ENCODE peak calls at places on chromosomes 6 and 20, in nine cellular contexts. Y is RWPE1; B is naive thymus-derived CD8-positive, alpha-beta T cell; W is C1 segment of cervical spinal cord; T is H1; A is NCI-H1105; M is mucosa of gallbladder; K is T-helper 2 cell; X is activated CD8-positive, alpha-beta memory T cell treated with anti-CD3 and anti-CD28 coated beads, Interleukin-2, amount 50 U/mL, for 4 hours. D is an unnamed sample.
A peak's percentile ranks its signal among the peaks of the same experiment; 100 is the strongest.

GRCh38 chr6:87431263-87431662 is 23.5 kb downstream of the CFAP206 start:
- DNase-seq in X (no peak), K (no peak), Y (peak; percentile 32), M (no peak), T (no peak), B (no peak), W (no peak), A (no peak), D (no peak)

GRCh38 chr6:88165877-88166492 is at the start of gene CNR1:
- DNase-seq in Y (peak; percentile 16), M (peak; percentile 65), A (peak; percentile 62), T (peak; percentile 78), K (no peak), X (no peak), B (no peak), W (no peak), D (no peak)

GRCh38 chr6:89281779-89282246 is 33.3 kb downstream of the GABRR2 start:
- DNase-seq in B (no peak), X (no peak), T (peak; percentile 81), W (no peak), K (peak; percentile 24), A (no peak), Y (peak; percentile 22), M (no peak), D (no peak)

GRCh38 chr6:5541025-5541424 is 279.7 kb downstream of the FARS2 start:
- DNase-seq in X (no peak), M (no peak), A (no peak), B (no peak), Y (no peak), K (no peak), W (no peak), T (no peak), D (no peak)

GRCh38 chr6:37739618-37740017 is 41.9 kb upstream of the MDGA1 start:
- DNase-seq in K (no peak), T (no peak), Y (no peak), B (no peak), X (no peak), M (no peak), W (no peak), A (no peak), D (no peak)

GRCh38 chr20:23367770-23368169 is 5.8 kb downstream of the GZF1 start:
- DNase-seq in M (no peak), K (no peak), W (no peak), A (no peak), Y (peak; percentile 74), B (no peak), T (no peak), X (no peak), D (no peak)

GRCh38 chr20:49578436-49578835 is 10.5 kb upstream of the PTGIS start:
- DNase-seq in K (no peak), A (no peak), X (no peak), B (no peak), Y (no peak), T (no peak), W (no peak), M (no peak), D (no peak)

GRCh38 chr6:26268659-26269402 is 96.2 kb upstream of the BTN3A2 start:
- DNase-seq in W (no peak), T (peak; percentile 73), B (no peak), X (no peak), A (no peak), M (peak; percentile 38), K (no peak), Y (peak; percentile 84), D (no peak)

GRCh38 chr20:54105653-54106052 is 35.3 kb upstream of the BCAS1 start:
- DNase-seq in T (no peak), M (no peak), B (no peak), Y (peak; percentile 80), W (no peak), A (no peak), K (no peak), X (no peak), D (no peak)

GRCh38 chr6:37316071-37316470 is 37.7 kb upstream of the RNF8 start:
- DNase-seq in T (no peak), X (no peak), W (no peak), B (no peak), Y (no peak), M (no peak), K (no peak), A (no peak), D (no peak)

GRCh38 chr6:73532288-73532687 is 11.5 kb upstream of the EEF1A1 start:
- DNase-seq in K (no peak), T (no peak), Y (no peak), M (no peak), A (no peak), B (no peak), X (no peak), W (no peak), D (no peak)

GRCh38 chr6:168532070-168532469 is 91.1 kb downstream of the SMOC2 start:
- DNase-seq in T (no peak), K (no peak), M (no peak), X (no peak), W (no peak), A (no peak), Y (no peak), B (no peak), D (no peak)

GRCh38 chr6:28648878-28649375 is 123.2 kb downstream of the GPX5 start:
- DNase-seq in T (peak; percentile 52), Y (peak; percentile 22), B (no peak), W (no peak), K (no peak), X (no peak), M (no peak), A (no peak), D (no peak)

GRCh38 chr6:62740596-62740995 is 454.6 kb upstream of the KHDRBS2 start:
- DNase-seq in T (no peak), K (no peak), W (no peak), A (no peak), B (no peak), M (no peak), X (no peak), Y (no peak), D (no peak)

GRCh38 chr20:14334306-14334930 is 3.0 kb downstream of the FLRT3 start:
- DNase-seq in B (no peak), T (no peak), X (no peak), Y (peak; percentile 51), M (peak; percentile 44), K (no peak), W (peak; percentile 46), A (peak; percentile 36), D (no peak)

GRCh38 chr6:14682821-14683220 is 563.0 kb upstream of the JARID2 start:
- DNase-seq in B (no peak), T (no peak), W (no peak), A (no peak), X (no peak), K (no peak), Y (peak; percentile 51), M (no peak), D (no peak)

GRCh38 chr6:36441307-36441894 is 1.3 kb downstream of the PXT1 start:
- DNase-seq in T (peak; percentile 72), X (peak; percentile 84), W (peak; percentile 56), A (peak; percentile 20), K (peak; percentile 69), Y (peak; percentile 96), M (peak; percentile 96), B (peak; percentile 61), D (peak; percentile 72)

GRCh38 chr20:23623666-23624065 is 14.1 kb downstream of the CST3 start:
- DNase-seq in W (no peak), X (no peak), T (no peak), K (no peak), A (no peak), M (no peak), B (no peak), Y (no peak), D (no peak)

GRCh38 chr20:45780159-45780558 is 11.5 kb downstream of the WFDC3 start:
- DNase-seq in T (no peak), B (no peak), X (no peak), Y (no peak), M (no peak), A (no peak), W (no peak), K (no peak), D (no peak)

GRCh38 chr20:15913661-15914060 is 659.6 kb downstream of the KIF16B start:
- DNase-seq in M (no peak), Y (no peak), A (no peak), X (no peak), K (no peak), B (no peak), T (no peak), W (no peak), D (no peak)

GRCh38 chr6:80543598-80544181 is 437.2 kb downstream of the BCKDHB start:
- DNase-seq in M (no peak), X (no peak), T (no peak), W (no peak), Y (peak; percentile 51), B (no peak), K (no peak), A (no peak), D (no peak)

GRCh38 chr6:5637714-5638113 is 369.0 kb downstream of the NRN1 start:
- DNase-seq in W (no peak), X (no peak), A (no peak), T (no peak), M (no peak), B (no peak), Y (no peak), K (no peak), D (no peak)

D was measured in activated T-helper 9 cell treated with anti-CD3 and anti-CD28 coated beads, Interleukin-2, amount 50 U/mL, for 16 hours.